ENCODE peak calls at places on chromosome 12, in eight cellular contexts. U, M, N, L, E, V, A and B are unnamed samples.

GRCh38 chr12:76914102-76914859 is 35.5 kb upstream of the CSRP2 start:
- DNase-seq in L (no peak), M (no peak), N (no peak), U (no peak), E (no peak), A (no peak), V (no peak), B (no peak)

GRCh38 chr12:98998697-98999299 is 353.7 kb downstream of the APAF1 start:
- DNase-seq in U (peak; percentile 29), A (peak; percentile 71), E (peak; percentile 38), V (peak; percentile 55), M (no peak), N (no peak), L (peak; percentile 9), B (no peak)

GRCh38 chr12:116990329-116990728 is 79.6 kb downstream of the FBXW8 start:
- DNase-seq in U (no peak), V (no peak), A (no peak), N (no peak), M (no peak), L (no peak), E (no peak), B (no peak)

GRCh38 chr12:105978276-105978675 is 160.5 kb downstream of the NUAK1 start:
- DNase-seq in V (no peak), A (no peak), N (no peak), U (no peak), L (no peak), M (no peak), E (no peak), B (no peak)

GRCh38 chr12:71731439-71732356 is 23.0 kb upstream of the RAB21 start:
- DNase-seq in A (peak; percentile 23), L (peak; percentile 26), V (no peak), U (peak; percentile 22), E (peak; percentile 80), M (peak; percentile 31), N (no peak), B (no peak)

GRCh38 chr12:52074006-52074405 is 4.2 kb downstream of the ATG101 start:
- DNase-seq in E (no peak), N (no peak), U (peak; percentile 79), L (peak; percentile 54), M (peak; percentile 75), V (no peak), A (peak; percentile 18), B (peak; percentile 78)

GRCh38 chr12:117334855-117335587 is 26.4 kb downstream of the NOS1 start:
- DNase-seq in U (no peak), E (no peak), A (no peak), M (no peak), N (no peak), V (no peak), L (no peak), B (no peak)

GRCh38 chr12:53825246-53826081 is 73.7 kb upstream of the CISTR start:
- DNase-seq in A (no peak), L (peak; percentile 55), V (no peak), E (peak; percentile 22), U (no peak), N (no peak), M (no peak), B (peak; percentile 39)

GRCh38 chr12:96743606-96744005 is 163.5 kb upstream of the NEDD1 start:
- DNase-seq in L (no peak), V (no peak), N (no peak), U (no peak), E (peak; percentile 38), A (no peak), M (peak; percentile 38), B (no peak)

GRCh38 chr12:64551676-64552075 is 58.6 kb upstream of the RASSF3 start:
- DNase-seq in E (no peak), A (no peak), U (no peak), L (no peak), V (no peak), N (no peak), M (no peak), B (no peak)

GRCh38 chr12:82182601-82183000 is 175.6 kb downstream of the CCDC59 start:
- DNase-seq in U (no peak), V (no peak), E (no peak), A (peak; percentile 24), N (no peak), L (no peak), M (peak; percentile 1), B (no peak)
- H3K4me3 ChIP-seq in U (no peak overlapping the region), V (no peak overlapping the region), E (no peak overlapping the region), A (no peak overlapping the region), N (no peak overlapping the region), L (no peak overlapping the region), M (no peak overlapping the region), B (no peak overlapping the region)

DNA sequence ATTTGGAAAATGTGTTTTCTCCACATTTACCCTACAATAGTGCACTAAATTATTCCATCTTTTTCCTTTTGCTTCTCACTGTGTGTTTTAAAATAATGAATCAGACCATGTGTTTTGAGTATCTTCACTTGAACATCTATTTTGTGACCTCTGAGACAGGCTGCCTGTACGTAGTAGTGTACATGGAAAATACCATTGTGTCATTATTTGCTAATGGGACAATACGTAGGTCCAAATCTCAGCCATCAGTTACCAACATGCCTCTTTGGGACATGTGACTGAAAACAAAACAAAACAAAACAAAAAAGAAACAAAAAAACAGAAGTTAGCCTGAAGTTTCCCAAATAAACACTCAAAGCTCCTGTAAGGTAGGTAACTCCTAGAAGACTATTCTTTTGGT is 7.1 kb upstream of the MYF6 start:
- DNase-seq in E (no peak), M (no peak), U (no peak), A (no peak), V (no peak), L (no peak), N (no peak), B (no peak)
- H3K4me3 ChIP-seq in E (no peak overlapping the region), M (no peak overlapping the region), U (no peak overlapping the region), A (no peak overlapping the region), V (no peak overlapping the region), L (no peak overlapping the region), N (no peak overlapping the region), B (no peak overlapping the region)

GRCh38 chr12:120417917-120418316 is 20.0 kb upstream of the COX6A1 start:
- DNase-seq in V (no peak), L (no peak), A (no peak), U (no peak), E (no peak), N (no peak), M (no peak), B (no peak)

GRCh38 chr12:120412421-120412820 is 25.5 kb upstream of the COX6A1 start:
- DNase-seq in A (peak; percentile 37), N (no peak), M (no peak), E (no peak), V (no peak), L (no peak), U (no peak), B (no peak)

GRCh38 chr12:120416490-120417216 is 21.3 kb upstream of the COX6A1 start:
- DNase-seq in U (no peak), E (no peak), L (no peak), N (no peak), V (no peak), M (no peak), A (no peak), B (no peak)

GRCh38 chr12:120408771-120409170 is 29.1 kb upstream of the COX6A1 start:
- DNase-seq in E (no peak), M (no peak), A (no peak), V (no peak), N (no peak), U (no peak), L (no peak), B (no peak)

GRCh38 chr12:120413901-120414695 is 23.8 kb upstream of the COX6A1 start:
- DNase-seq in V (no peak), E (no peak), L (no peak), U (no peak), A (no peak), M (no peak), N (no peak), B (peak; percentile 73)
- H3K4me3 ChIP-seq in V (no peak overlapping the region), E (no peak overlapping the region), L (no peak overlapping the region), U (no peak overlapping the region), A (no peak overlapping the region), M (no peak overlapping the region), N (no peak overlapping the region), B (no peak overlapping the region)

GRCh38 chr12:20377750-20378149 is 9.4 kb downstream of the PDE3A start:
- DNase-seq in L (no peak), U (no peak), V (no peak), E (no peak), N (no peak), M (no peak), A (no peak), B (no peak)

GRCh38 chr12:20370841-20371240 is 2.5 kb downstream of the PDE3A start:
- DNase-seq in V (no peak), U (no peak), A (peak; percentile 18), N (no peak), L (no peak), E (no peak), M (no peak), B (no peak)

GRCh38 chr12:20372326-20373097 is 4.2 kb downstream of the PDE3A start:
- DNase-seq in A (no peak), E (no peak), U (no peak), L (no peak), V (no peak), N (no peak), M (peak; percentile 6), B (no peak)

GRCh38 chr12:20376984-20377383 is 8.6 kb downstream of the PDE3A start:
- DNase-seq in E (peak; percentile 30), V (peak; percentile 14), N (no peak), A (peak; percentile 48), U (peak; percentile 17), M (peak; percentile 44), L (no peak), B (no peak)

GRCh38 chr12:20374775-20375174 is 6.4 kb downstream of the PDE3A start:
- DNase-seq in A (no peak), V (no peak), L (no peak), E (no peak), M (peak; percentile 22), N (no peak), U (no peak), B (no peak)
- H3K4me3 ChIP-seq in A (no peak overlapping the region), V (no peak overlapping the region), L (no peak overlapping the region), E (no peak overlapping the region), M (no peak overlapping the region), N (no peak overlapping the region), U (no peak overlapping the region), B (no peak overlapping the region)

GRCh38 chr12:58918475-58918874 is 1.8 kb downstream of the LRIG3 start:
- DNase-seq in V (no peak), M (no peak), U (no peak), L (no peak), A (peak; percentile 43), E (peak; percentile 15), N (no peak), B (no peak)
- H3K4me3 ChIP-seq in V (no peak overlapping the region), M (peak overlapping the region; percentile 91), U (peak overlapping the region; percentile 90), L (peak overlapping the region; percentile 69), A (peak overlapping the region; percentile 67), E (peak overlapping the region; percentile 80), N (peak overlapping the region; percentile 71), B (peak overlapping the region; percentile 85)

GRCh38 chr12:65881965-65882413 is 57.7 kb downstream of the HMGA2 start:
- DNase-seq in N (peak; percentile 64), U (peak; percentile 58), V (no peak), A (no peak), M (no peak), E (peak; percentile 38), L (peak; percentile 42), B (peak; percentile 75)
- H3K4me3 ChIP-seq in N (peak overlapping the region; percentile 33), U (peak overlapping the region; percentile 4), V (no peak overlapping the region), A (no peak overlapping the region), M (peak overlapping the region; percentile 9), E (no peak overlapping the region), L (peak overlapping the region; percentile 56), B (peak overlapping the region; percentile 29)